ENCODE peak calls at places on chromosomes 16 and 17, in nine cellular contexts. Z, I, F, S, R, E, C, P and V are unnamed samples.

GRCh38 chr17:37742762-37743611 is 1.9 kb downstream of the HNF1B start:
- DNase-seq in Z (no peak), I (no peak), F (no peak), S (no peak), R (peak; percentile 94), E (no peak), C (no peak), P (no peak), V (no peak)

GRCh38 chr16:82248677-82249076 is 78.7 kb upstream of the MPHOSPH6 start:
- DNase-seq in Z (no peak), I (no peak), F (no peak), S (no peak), R (no peak), E (no peak), C (no peak), P (no peak), V (no peak)

GRCh38 chr16:50267151-50267631 is 840 bp downstream of the ADCY7 start:
- DNase-seq in Z (no peak), I (no peak), F (no peak), S (no peak), R (no peak), E (no peak), C (no peak), P (no peak), V (no peak)

GRCh38 chr17:32912218-32912897 is 15.6 kb upstream of the TMEM98 start:
- DNase-seq in Z (no peak), I (no peak), F (peak; percentile 66), S (no peak), R (peak; percentile 33), E (peak; percentile 67), C (no peak), P (no peak), V (no peak)

GRCh38 chr17:50956750-50957523 is 90.8 kb upstream of the TOB1 start:
- DNase-seq in Z (peak; percentile 74), I (peak; percentile 10), F (peak; percentile 67), S (peak; percentile 42), R (peak; percentile 70), E (peak; percentile 62), C (peak; percentile 63), P (peak; percentile 70), V (peak; percentile 46)

GRCh38 chr17:76793775-76794174 is 55.9 kb downstream of the MFSD11 start:
- DNase-seq in Z (no peak), I (peak; percentile 12), F (peak; percentile 52), S (no peak), R (peak; percentile 50), E (peak; percentile 50), C (no peak), P (peak; percentile 29), V (peak; percentile 55)

GRCh38 chr17:66777689-66778225 is 57.2 kb upstream of the CACNG5 start:
- DNase-seq in Z (no peak), I (no peak), F (no peak), S (no peak), R (no peak), E (peak; percentile 48), C (no peak), P (peak; percentile 9), V (no peak)

GRCh38 chr16:64455275-64455674 is 666.6 kb downstream of the CDH11 start:
- DNase-seq in Z (no peak), I (no peak), F (peak; percentile 69), S (no peak), R (no peak), E (peak; percentile 19), C (no peak), P (no peak), V (no peak)

GRCh38 chr16:633336-634050 is 2.6 kb downstream of the METTL26 start:
- DNase-seq in Z (no peak), I (no peak), F (no peak), S (no peak), R (no peak), E (no peak), C (no peak), P (no peak), V (no peak)

GRCh38 chr16:77450790-77451487 is 16.1 kb upstream of the ADAMTS18 start:
- DNase-seq in Z (no peak), I (peak; percentile 68), F (no peak), S (no peak), R (peak; percentile 5), E (peak; percentile 97), C (no peak), P (peak; percentile 92), V (no peak)

GRCh38 chr16:47574091-47575054 is 113.2 kb downstream of the PHKB start:
- DNase-seq in Z (peak; percentile 15), I (no peak), F (peak; percentile 81), S (no peak), R (no peak), E (no peak), C (no peak), P (no peak), V (peak; percentile 39)

GRCh38 chr16:83953796-83954576 is 946 bp downstream of the OSGIN1 start:
- DNase-seq in Z (peak; percentile 24), I (no peak), F (peak; percentile 53), S (no peak), R (peak; percentile 71), E (peak; percentile 24), C (no peak), P (no peak), V (peak; percentile 83)

GRCh38 chr16:71441348-71441781 is 489 bp downstream of the TLE7 start:
- DNase-seq in Z (no peak), I (no peak), F (no peak), S (no peak), R (no peak), E (no peak), C (peak; percentile 12), P (no peak), V (no peak)

GRCh38 chr17:83065660-83066542 is 13.5 kb upstream of the METRNL start:
- DNase-seq in Z (no peak), I (no peak), F (no peak), S (no peak), R (no peak), E (no peak), C (no peak), P (no peak), V (no peak)

GRCh38 chr17:57757735-57758134 is 12.6 kb upstream of the CCDC182 start:
- DNase-seq in Z (no peak), I (no peak), F (no peak), S (no peak), R (no peak), E (no peak), C (no peak), P (no peak), V (no peak)

GRCh38 chr16:63998-64913 is 8.2 kb downstream of the RHBDF1 start:
- DNase-seq in Z (no peak), I (no peak), F (no peak), S (no peak), R (no peak), E (peak; percentile 54), C (no peak), P (no peak), V (no peak)

GRCh38 chr16:48596326-48596725 is 13.7 kb downstream of the N4BP1 start:
- DNase-seq in Z (no peak), I (no peak), F (no peak), S (no peak), R (no peak), E (no peak), C (peak; percentile 18), P (no peak), V (no peak)

GRCh38 chr16:21222495-21223337 is 10.8 kb upstream of the ANKS4B start:
- DNase-seq in Z (no peak), I (no peak), F (no peak), S (no peak), R (no peak), E (no peak), C (no peak), P (no peak), V (no peak)